ENCODE peak calls at places on chromosomes 1 and 21, in five cellular contexts. K is PC-3, N is endothelial cell of umbilical vein, F is mammary epithelial cell, M is GM23248. H is an unnamed sample.

GRCh38 chr1:214525535-214526019 is 25.8 kb downstream of the PTPN14 start:
- DNase-seq in K (peak), M (peak), N (no peak), F (peak), H (peak)

GRCh38 chr1:111145542-111145941 is 5.5 kb downstream of the CEPT1 start:
- DNase-seq in N (no peak), M (no peak), F (no peak), K (no peak), H (no peak)

GRCh38 chr21:37220433-37220980 is 46.6 kb downstream of the VPS26C start:
- DNase-seq in N (peak), K (no peak), M (peak), F (peak), H (peak)

GRCh38 chr1:3367376-3367775 is 87.1 kb upstream of the ARHGEF16 start:
- DNase-seq in K (no peak), M (no peak), F (no peak), N (no peak), H (no peak)

GRCh38 chr1:30572192-30572591 is 151.2 kb downstream of the MATN1 start:
- DNase-seq in K (no peak), M (peak), N (no peak), F (peak), H (no peak)

GRCh38 chr1:234520908-234521801 is 42.2 kb upstream of the TARBP1 start:
- DNase-seq in M (no peak), N (no peak), F (no peak), K (no peak), H (no peak)

GRCh38 chr1:11455925-11456580 is 22.9 kb upstream of the DISP3 start:
- DNase-seq in F (no peak), M (no peak), N (no peak), K (no peak), H (no peak)

GRCh38 chr1:15107897-15108296 is 45.6 kb upstream of the TMEM51 start:
- DNase-seq in K (no peak), N (no peak), M (no peak), F (no peak), H (no peak)

GRCh38 chr21:33042812-33043211 is 17.1 kb downstream of the OLIG2 start:
- DNase-seq in F (peak), M (peak), K (peak), N (peak), H (peak)

GRCh38 chr1:6519935-6520621 is 28.6 kb upstream of the PLEKHG5 start:
- DNase-seq in F (peak), N (no peak), M (peak), K (no peak), H (peak)

GRCh38 chr1:7535934-7536878 is 234.9 kb upstream of the VAMP3 start:
- DNase-seq in N (no peak), F (no peak), M (no peak), K (no peak), H (no peak)

GRCh38 chr1:1947493-1947892 is 28.4 kb upstream of the TMEM52 start:
- DNase-seq in F (no peak), M (no peak), N (no peak), K (no peak), H (no peak)

GRCh38 chr1:119279441-119280415 is 88.9 kb upstream of the HAO2 start:
- DNase-seq in F (peak), N (peak), M (peak), K (peak), H (peak)

GRCh38 chr1:62590970-62591368 is 6.4 kb upstream of the ANGPTL3 start:
- DNase-seq in M (no peak), F (no peak), N (no peak), K (no peak), H (no peak)

GRCh38 chr1:47726496-47726855 is 270.7 kb downstream of the TRABD2B start:
- DNase-seq in F (no peak), N (no peak), K (no peak), M (no peak), H (no peak)

GRCh38 chr1:47724427-47724999 is 272.7 kb downstream of the TRABD2B start:
- DNase-seq in K (no peak), M (no peak), N (no peak), F (no peak), H (no peak)

GRCh38 chr1:47725732-47726495 is 271.3 kb downstream of the TRABD2B start:
- DNase-seq in F (peak), K (peak), M (peak), N (peak), H (peak)

GRCh38 chr1:47727051-47727708 is 270.0 kb downstream of the TRABD2B start:
- DNase-seq in F (no peak), K (no peak), N (no peak), M (no peak), H (no peak)

DNA sequence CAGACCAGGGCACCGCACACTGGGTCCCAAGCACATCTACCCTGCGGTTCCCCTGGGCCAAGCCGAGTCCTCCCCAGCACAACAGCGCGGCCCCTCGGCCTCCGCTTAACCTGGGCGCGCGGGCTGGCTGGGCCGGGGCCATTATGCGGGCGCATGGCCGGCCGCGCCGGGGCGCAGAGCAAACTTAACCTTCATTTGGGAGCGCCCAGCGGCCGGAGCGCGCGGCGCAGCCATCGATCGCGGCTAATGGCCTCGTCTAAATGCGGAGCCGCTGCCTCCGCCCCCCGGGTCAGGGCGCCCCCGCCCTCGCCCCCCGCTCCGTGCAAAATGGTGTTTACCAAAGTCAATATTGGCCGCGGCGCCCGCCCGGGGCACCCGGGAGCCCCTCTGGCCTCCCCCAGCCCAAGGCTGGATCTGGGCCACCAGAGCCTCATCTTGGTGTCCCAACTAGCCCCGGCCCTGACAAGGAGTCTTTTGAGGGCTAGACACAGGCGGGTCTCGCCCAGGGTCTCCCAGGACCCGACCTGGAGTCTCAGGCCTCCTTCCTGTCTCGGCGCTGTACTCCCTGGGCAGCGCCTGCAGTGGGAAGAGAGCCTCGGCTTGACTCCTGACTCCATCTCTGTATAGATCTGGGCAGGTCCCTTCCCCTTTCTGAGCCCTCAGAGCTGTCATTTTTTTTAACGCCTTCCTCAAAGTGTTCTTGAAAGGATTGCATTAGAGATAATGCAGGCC is 272.0 kb downstream of the TRABD2B start:
- DNase-seq in N (no peak), M (peak), K (peak), F (no peak), H (no peak)
- TF ChIP-seq EZH2 in N (no peak), M (peak), K (no peak), F (no peak), H (no peak)

DNA sequence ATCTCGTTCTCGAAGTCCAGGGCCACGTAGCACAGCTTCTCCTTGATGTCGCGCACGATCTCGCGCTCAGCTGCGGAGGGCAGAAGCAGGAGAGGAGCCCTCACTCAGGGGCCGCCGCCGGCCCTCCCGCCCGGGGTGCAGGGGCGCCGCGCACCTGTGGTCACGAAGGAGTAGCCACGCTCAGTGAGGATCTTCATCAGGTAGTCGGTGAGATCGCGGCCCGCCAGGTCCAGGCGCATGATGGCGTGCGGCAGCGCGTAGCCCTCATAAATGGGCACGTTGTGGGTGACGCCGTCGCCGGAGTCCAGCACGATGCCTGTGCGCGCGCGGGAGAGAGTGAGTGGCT is 1.8 kb downstream of the ACTA1 start:
- DNase-seq in M (no peak), N (no peak), K (no peak), F (no peak), H (no peak)
- H3K4me2 ChIP-seq in M (no peak), N (no peak), K (no peak), F (no peak), H (no peak)

GRCh38 chr1:61449410-61449809 is 275.5 kb downstream of the TM2D1 start:
- DNase-seq in M (no peak), F (no peak), K (no peak), N (no peak), H (no peak)

GRCh38 chr1:61448934-61449368 is 276.0 kb downstream of the TM2D1 start:
- DNase-seq in M (peak), F (peak), K (no peak), N (no peak), H (peak)

GRCh38 chr1:61451214-61451968 is 273.6 kb downstream of the TM2D1 start:
- DNase-seq in M (no peak), K (no peak), F (no peak), N (no peak), H (no peak)

GRCh38 chr1:61452354-61452990 is 272.5 kb downstream of the TM2D1 start:
- DNase-seq in F (no peak), N (no peak), M (peak), K (no peak), H (peak)

GRCh38 chr1:61450454-61451213 is 274.3 kb downstream of the TM2D1 start:
- DNase-seq in N (peak), F (no peak), K (peak), M (no peak), H (peak)
- H3K9ac ChIP-seq in N (peak), F (no peak), K (no peak), M (no peak), H (no peak)

GRCh38 chr1:78045850-78046778 is at the start of gene GIPC2:
- DNase-seq in K (no peak), N (peak), F (no peak), M (peak), H (peak)
- TF ChIP-seq EZH2 in K (no peak), N (no peak), F (peak), M (no peak), H (no peak)

GRCh38 chr1:75472089-75472970 is 138.6 kb downstream of the SLC44A5 start:
- DNase-seq in M (no peak), F (no peak), K (no peak), N (peak), H (no peak)
- H3K4me2 ChIP-seq in M (no peak), F (no peak), K (no peak), N (peak), H (no peak)

DNA sequence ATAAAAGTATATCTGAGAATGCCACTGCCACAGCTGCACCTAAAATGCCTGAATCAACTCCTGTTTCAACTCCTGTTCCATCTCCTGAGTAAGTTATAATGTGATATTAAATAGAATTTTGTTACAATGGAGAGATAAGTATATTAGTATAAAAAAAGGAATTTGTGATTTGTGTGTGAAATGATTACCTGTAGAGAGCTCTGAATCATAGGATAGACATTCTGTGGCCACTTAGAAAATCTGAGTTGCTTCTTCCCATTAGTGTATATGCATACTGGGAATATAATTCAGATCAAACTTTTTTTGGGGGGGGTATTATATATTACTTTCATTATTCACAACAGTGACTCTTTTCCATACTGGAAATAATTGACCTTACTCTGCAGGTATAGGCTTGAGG is 52.9 kb downstream of the SUCO start:
- DNase-seq in K (peak), M (peak), F (peak), N (no peak), H (no peak)
- H3K9ac ChIP-seq in K (no peak), M (peak), F (peak), N (no peak), H (no peak)

GRCh38 chr1:235648407-235648907 is 1.1 kb downstream of the GNG4 start:
- DNase-seq in M (peak), F (no peak), K (no peak), N (peak), H (no peak)

GRCh38 chr1:235651170-235651806 is 1.7 kb upstream of the GNG4 start:
- DNase-seq in K (no peak), N (no peak), M (no peak), F (no peak), H (no peak)

GRCh38 chr1:235650341-235651169 is 971 bp upstream of the GNG4 start:
- DNase-seq in F (no peak), K (no peak), N (no peak), M (peak), H (no peak)

GRCh38 chr1:235649722-235650163 is at the start of gene GNG4:
- DNase-seq in K (no peak), M (no peak), F (no peak), N (no peak), H (no peak)

DNA sequence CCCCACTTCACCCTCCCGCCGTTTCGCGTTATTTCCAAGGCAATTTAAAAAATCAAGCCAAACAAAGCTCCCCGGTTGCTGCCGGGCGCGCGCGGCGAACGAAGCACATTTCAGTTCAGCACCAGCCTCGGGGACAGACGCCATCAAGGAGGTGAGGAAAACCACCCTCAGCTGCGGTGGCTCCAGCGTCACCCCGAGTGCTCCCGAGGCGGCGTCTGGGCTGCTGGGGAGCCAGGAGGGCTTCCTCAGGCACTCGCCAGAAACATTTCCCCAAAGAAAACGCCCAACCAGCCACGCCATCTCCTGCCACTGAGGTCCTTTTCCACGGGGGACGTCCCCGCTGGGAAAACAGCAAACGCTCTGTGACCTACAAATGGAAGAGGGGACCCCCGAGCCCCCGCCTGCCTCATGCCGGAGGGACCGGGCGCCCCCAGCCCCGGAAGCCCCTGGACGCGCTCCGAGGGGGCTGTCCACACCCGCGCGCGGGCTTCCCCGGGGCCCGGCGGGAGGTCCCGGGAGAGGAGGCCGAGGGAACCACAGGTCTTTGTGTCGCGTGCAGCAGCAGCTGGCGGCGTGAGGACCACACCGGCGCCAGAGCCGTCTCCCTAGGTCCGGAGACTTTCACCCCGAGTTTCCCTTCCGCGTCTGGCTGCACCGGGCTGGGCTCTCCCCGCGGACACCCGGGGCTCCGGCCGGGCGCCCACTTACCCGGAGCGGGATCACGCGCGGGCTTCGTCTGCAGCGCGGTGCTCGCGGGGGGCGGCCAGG is 446 bp downstream of the GNG4 start:
- DNase-seq in K (peak), F (peak), M (peak), N (peak), H (peak)
- TF ChIP-seq EZH2 in K (no peak), F (no peak), M (peak), N (peak), H (no peak)

GRCh38 chr1:171961861-171962260 is 120.6 kb downstream of the DNM3 start:
- DNase-seq in N (no peak), K (no peak), M (no peak), F (no peak), H (no peak)
- H3K4me2 ChIP-seq in N (no peak), K (no peak), M (no peak), F (no peak), H (no peak)

DNA sequence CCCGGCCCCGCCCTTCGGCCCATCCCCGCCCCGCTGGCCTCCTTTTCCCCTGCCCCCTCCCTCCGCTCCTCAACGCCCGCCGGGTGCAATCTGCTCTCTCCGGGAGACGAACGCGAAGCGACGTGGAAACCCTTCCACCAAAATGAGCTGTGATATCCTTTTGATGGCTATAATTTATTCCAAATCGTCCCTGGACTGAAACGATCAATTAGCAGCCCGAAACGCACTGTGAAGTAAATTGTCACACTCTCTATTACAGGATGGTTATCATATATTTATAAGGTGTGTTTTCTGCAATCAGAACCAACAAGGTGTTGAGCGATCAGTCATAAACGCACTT is 134.6 kb upstream of the BARHL2 start:
- DNase-seq in K (no peak), M (no peak), N (no peak), F (no peak), H (no peak)
- H3K9ac ChIP-seq in K (no peak), M (peak), N (no peak), F (no peak), H (no peak)

H was measured in fibroblast of lung.